ENCODE peak calls at places on chromosomes 7 and 10, in seven cellular contexts. V, G, Q, E, O, D and S are unnamed samples.

GRCh38 chr7:28841766-28842165 is 116.4 kb downstream of the TRIL start:
- DNase-seq in V (no peak), G (no peak), O (no peak), Q (no peak), D (no peak), E (no peak), S (no peak)

GRCh38 chr7:25860206-25860881 is 291.7 kb upstream of the NFE2L3 start:
- DNase-seq in D (no peak), E (no peak), O (no peak), G (no peak), V (no peak), Q (no peak), S (no peak)

GRCh38 chr10:93815304-93816091 is 57.8 kb downstream of the LGI1 start:
- DNase-seq in D (peak; percentile 15), Q (no peak), G (no peak), V (no peak), O (no peak), E (no peak), S (no peak)

GRCh38 chr10:100934084-100934659 is 21.4 kb downstream of the SLF2 start:
- DNase-seq in G (no peak), O (no peak), V (no peak), E (no peak), Q (no peak), D (no peak), S (no peak)

GRCh38 chr7:33722383-33723096 is 182.8 kb upstream of the BMPER start:
- DNase-seq in G (no peak), E (no peak), V (no peak), O (no peak), D (no peak), Q (no peak), S (no peak)

GRCh38 chr10:113187066-113187777 is 237.2 kb downstream of the TCF7L2 start:
- DNase-seq in G (no peak), V (no peak), D (peak; percentile 72), O (no peak), Q (no peak), E (no peak), S (no peak)

GRCh38 chr7:139775829-139776266 is 1.9 kb downstream of the HIPK2 start:
- DNase-seq in E (peak; percentile 64), Q (peak; percentile 53), V (peak; percentile 70), G (peak; percentile 33), O (peak; percentile 32), D (peak; percentile 58), S (peak; percentile 47)

GRCh38 chr7:23234569-23235296 is 11.8 kb upstream of the GPNMB start:
- DNase-seq in V (no peak), G (no peak), E (no peak), Q (no peak), O (no peak), D (no peak), S (no peak)

GRCh38 chr7:29331163-29331562 is 136.6 kb downstream of the CHN2 start:
- DNase-seq in O (no peak), Q (no peak), E (no peak), V (no peak), G (no peak), D (no peak), S (no peak)

GRCh38 chr10:132715791-132716680 is 69.9 kb downstream of the NKX6-2 start:
- DNase-seq in G (no peak), D (no peak), O (no peak), Q (no peak), E (no peak), V (peak; percentile 8), S (no peak)

GRCh38 chr10:74955796-74956195 is 129.4 kb downstream of the KAT6B start:
- DNase-seq in G (no peak), Q (no peak), O (no peak), E (no peak), V (no peak), D (no peak), S (no peak)

GRCh38 chr10:4038000-4038399 is 253.0 kb upstream of the KLF6 start:
- DNase-seq in Q (no peak), O (no peak), V (no peak), G (no peak), E (no peak), D (no peak), S (no peak)

GRCh38 chr10:101446071-101446470 is 92.1 kb downstream of the BTRC start:
- DNase-seq in Q (no peak), D (no peak), E (no peak), G (no peak), V (no peak), O (no peak), S (no peak)

GRCh38 chr7:122684504-122684903 is 14.4 kb downstream of the RNF133 start:
- DNase-seq in G (no peak), V (no peak), Q (no peak), O (no peak), D (no peak), E (no peak), S (no peak)

GRCh38 chr10:62048919-62049636 is 147.6 kb downstream of the ARID5B start:
- DNase-seq in G (peak; percentile 85), V (peak; percentile 80), D (peak; percentile 81), O (peak; percentile 92), Q (no peak), E (peak; percentile 85), S (peak; percentile 91)

GRCh38 chr7:132943645-132944044 is 138.2 kb downstream of the CHCHD3 start:
- DNase-seq in O (no peak), D (no peak), E (no peak), V (no peak), Q (no peak), G (no peak), S (no peak)